ENCODE peak calls at places on chromosome 20, in eight cellular contexts. K, L, P, E, Q, T, O and W are unnamed samples.

GRCh38 chr20:4469910-4470309 is 251.8 kb upstream of the PRND start:
- DNase-seq in Q (no peak), O (no peak), L (no peak), T (no peak), E (no peak), K (no peak), P (no peak), W (no peak)

GRCh38 chr20:11675920-11676617 is 241.6 kb upstream of the BTBD3 start:
- DNase-seq in P (no peak), K (peak), O (no peak), T (no peak), Q (no peak), E (no peak), L (no peak), W (no peak)

GRCh38 chr20:32359633-32360332 is 1.7 kb downstream of the ASXL1 start:
- DNase-seq in O (no peak), Q (no peak), P (no peak), K (no peak), T (no peak), E (no peak), L (no peak), W (no peak)

GRCh38 chr20:47720636-47721427 is 64.4 kb downstream of the SULF2 start:
- DNase-seq in O (peak), T (no peak), P (no peak), L (no peak), E (no peak), Q (no peak), K (no peak), W (peak)

GRCh38 chr20:48384147-48384818 is 443.5 kb downstream of the PREX1 start:
- DNase-seq in O (no peak), L (no peak), K (no peak), Q (peak), P (no peak), T (no peak), E (no peak), W (no peak)

GRCh38 chr20:45254867-45255266 is 503 bp upstream of the SLPI start:
- DNase-seq in K (no peak), L (no peak), Q (peak), O (no peak), E (no peak), P (no peak), T (no peak), W (peak)

GRCh38 chr20:17843246-17844132 is 125.1 kb downstream of the SNX5 start:
- DNase-seq in L (no peak), K (peak), T (peak), E (peak), P (peak), Q (no peak), O (no peak), W (peak)

GRCh38 chr20:58293453-58293852 is 16.1 kb upstream of the RAB22A start:
- DNase-seq in O (no peak), E (no peak), T (peak), P (no peak), K (no peak), Q (peak), L (no peak), W (no peak)

GRCh38 chr20:20076297-20077065 is 24.1 kb downstream of the CFAP61 start:
- DNase-seq in T (no peak), P (no peak), L (no peak), K (no peak), O (no peak), Q (no peak), E (no peak), W (no peak)

GRCh38 chr20:45835230-45836224 is 1.9 kb downstream of the SNX21 start:
- DNase-seq in L (no peak), K (peak), T (no peak), E (no peak), P (no peak), Q (no peak), O (no peak), W (peak)

GRCh38 chr20:53737404-53738038 is 143.9 kb upstream of the ZNF217 start:
- DNase-seq in Q (no peak), O (no peak), E (no peak), K (no peak), P (no peak), T (no peak), L (peak), W (peak)

GRCh38 chr20:2859330-2860121 is 13.8 kb upstream of the PTPRA start:
- DNase-seq in L (no peak), O (no peak), T (no peak), E (no peak), Q (no peak), K (peak), P (no peak), W (no peak)

GRCh38 chr20:10510216-10510615 is 75.1 kb downstream of the SLX4IP start:
- DNase-seq in L (no peak), E (no peak), T (no peak), O (no peak), P (no peak), Q (no peak), K (no peak), W (no peak)

GRCh38 chr20:2418388-2418787 is 37.7 kb downstream of the TGM6 start:
- DNase-seq in K (no peak), P (no peak), E (no peak), L (no peak), O (no peak), T (no peak), Q (no peak), W (no peak)

GRCh38 chr20:43827940-43828562 is 86.6 kb upstream of the TOX2 start:
- DNase-seq in K (no peak), E (no peak), L (peak), P (no peak), O (no peak), T (no peak), Q (no peak), W (no peak)

GRCh38 chr20:34525709-34526416 is 9.6 kb downstream of the DYNLRB1 start:
- DNase-seq in T (peak), O (peak), K (peak), L (peak), E (peak), Q (peak), P (peak), W (peak)

GRCh38 chr20:22389836-22390542 is 194.4 kb downstream of the FOXA2 start:
- DNase-seq in P (no peak), T (peak), Q (peak), E (no peak), K (no peak), O (no peak), L (peak), W (no peak)

GRCh38 chr20:7926767-7927166 is 13.5 kb downstream of the HAO1 start:
- DNase-seq in E (peak), K (peak), T (peak), O (no peak), P (no peak), Q (peak), L (no peak), W (peak)

GRCh38 chr20:4026093-4026601 is 10.8 kb upstream of the RNF24 start:
- DNase-seq in P (no peak), T (peak), O (no peak), Q (no peak), L (no peak), K (no peak), E (peak), W (peak)

GRCh38 chr20:59698598-59698997 is 94.3 kb downstream of the PHACTR3 start:
- DNase-seq in T (no peak), O (no peak), Q (no peak), L (no peak), P (no peak), E (no peak), K (no peak), W (no peak)

GRCh38 chr20:967796-968742 is 34.0 kb downstream of the RSPO4 start:
- DNase-seq in P (no peak), K (no peak), T (no peak), E (no peak), O (no peak), L (no peak), Q (peak), W (no peak)

GRCh38 chr20:47440857-47441773 is 60.6 kb upstream of the NCOA3 start:
- DNase-seq in K (no peak), T (peak), Q (peak), O (no peak), E (no peak), L (no peak), P (no peak), W (no peak)

GRCh38 chr20:50380697-50381040 is 129.5 kb upstream of the PTPN1 start:
- DNase-seq in L (peak), K (peak), P (no peak), Q (peak), E (peak), T (peak), O (no peak), W (peak)

GRCh38 chr20:38770546-38770945 is 22.3 kb downstream of the ACTR5 start:
- DNase-seq in Q (no peak), K (no peak), P (no peak), T (no peak), E (no peak), L (peak), O (no peak), W (no peak)

GRCh38 chr20:49583669-49584417 is 15.9 kb upstream of the PTGIS start:
- DNase-seq in O (no peak), P (peak), L (no peak), E (peak), Q (peak), T (peak), K (peak), W (peak)

GRCh38 chr20:47664744-47665143 is 120.5 kb downstream of the SULF2 start:
- DNase-seq in T (no peak), E (no peak), P (no peak), K (no peak), O (no peak), Q (no peak), L (peak), W (no peak)

GRCh38 chr20:59775221-59776055 is 158.0 kb downstream of the SYCP2 start:
- DNase-seq in O (peak), Q (no peak), T (no peak), K (no peak), E (no peak), P (peak), L (peak), W (no peak)

GRCh38 chr20:20780127-20780822 is 67.8 kb upstream of the RALGAPA2 start:
- DNase-seq in Q (peak), E (no peak), L (peak), O (no peak), K (peak), P (peak), T (no peak), W (no peak)

GRCh38 chr20:20741067-20742045 is 28.9 kb upstream of the RALGAPA2 start:
- DNase-seq in L (no peak), O (no peak), E (no peak), P (no peak), Q (no peak), K (peak), T (no peak), W (no peak)

GRCh38 chr20:840858-841567 is 7.5 kb downstream of the FAM110A start:
- DNase-seq in Q (no peak), K (peak), P (peak), T (no peak), E (no peak), L (no peak), O (peak), W (no peak)

GRCh38 chr20:9081423-9081966 is 12.6 kb downstream of the PLCB4 start:
- DNase-seq in L (no peak), Q (no peak), K (no peak), T (no peak), O (no peak), E (no peak), P (no peak), W (peak)

GRCh38 chr20:4076671-4077070 is 61.3 kb upstream of the RNF24 start:
- DNase-seq in L (peak), Q (no peak), T (no peak), E (no peak), K (no peak), P (peak), O (no peak), W (no peak)

GRCh38 chr20:46388201-46388836 is 18.1 kb downstream of the ELMO2 start:
- DNase-seq in E (no peak), T (no peak), K (no peak), L (no peak), Q (no peak), P (no peak), O (no peak), W (no peak)

GRCh38 chr20:57663241-57663640 is 43.0 kb upstream of the ZBP1 start:
- DNase-seq in T (no peak), O (no peak), L (peak), E (no peak), K (no peak), P (no peak), Q (no peak), W (no peak)

GRCh38 chr20:17990278-17990972 is 21.6 kb downstream of the MGME1 start:
- DNase-seq in K (no peak), L (no peak), P (no peak), O (no peak), Q (no peak), E (no peak), T (no peak), W (no peak)

GRCh38 chr20:14069796-14070195 is 74.5 kb downstream of the MACROD2 start:
- DNase-seq in E (no peak), K (no peak), T (peak), Q (no peak), L (no peak), O (no peak), P (no peak), W (no peak)

GRCh38 chr20:45021626-45022025 is 55.3 kb downstream of the STK4 start:
- DNase-seq in T (no peak), K (no peak), E (no peak), L (no peak), O (no peak), Q (no peak), P (no peak), W (no peak)

GRCh38 chr20:42775037-42775436 is 414.7 kb downstream of the PTPRT start:
- DNase-seq in L (no peak), T (no peak), E (no peak), O (no peak), Q (no peak), K (no peak), P (no peak), W (no peak)

GRCh38 chr20:59823860-59824259 is 109.6 kb downstream of the SYCP2 start:
- DNase-seq in Q (no peak), O (no peak), E (no peak), T (no peak), L (peak), P (no peak), K (no peak), W (no peak)